ENCODE peak calls at places on chromosomes 7 and 10, in eight cellular contexts. H is cardiac fibroblast, F is dorsolateral prefrontal cortex, K is adrenal gland, M is progenitor cell of endocrine pancreas, O is AG04449, V is testis, X is GM12878. I is an unnamed sample.
A peak's percentile ranks its signal among the peaks of the same experiment; 100 is the strongest.

GRCh38 chr7:46490406-46490805 is 569.3 kb upstream of the IGFBP3 start:
- DNase-seq in H (no peak), F (no peak), K (no peak), M (no peak), O (no peak), V (no peak), X (no peak), I (no peak)

GRCh38 chr10:129963831-129964501 is at the start of gene EBF3:
- DNase-seq in H (peak; percentile 94), F (no peak), K (peak; percentile 47), M (peak; percentile 51), O (no peak), V (peak; percentile 70), X (no peak), I (peak; percentile 53)

GRCh38 chr10:47253651-47254375 is 46.2 kb upstream of the GDF10 start:
- DNase-seq in H (peak; percentile 19), F (peak; percentile 12), K (peak; percentile 46), M (no peak), O (no peak), V (no peak), X (no peak), I (no peak)

GRCh38 chr7:128153436-128153835 is 87.6 kb upstream of the LEP start:
- DNase-seq in H (no peak), F (no peak), K (no peak), M (no peak), O (no peak), V (no peak), X (no peak), I (no peak)

GRCh38 chr7:104938741-104939390 is 75.1 kb upstream of the KMT2E start:
- DNase-seq in H (no peak), F (no peak), K (no peak), M (no peak), O (no peak), V (no peak), X (no peak), I (no peak)

GRCh38 chr7:102426268-102427031 is 6.9 kb upstream of the ORAI2 start:
- DNase-seq in H (no peak), F (no peak), K (no peak), M (no peak), O (no peak), V (no peak), X (peak; percentile 89), I (peak; percentile 63)

GRCh38 chr10:80535671-80536360 is 1.9 kb upstream of the SH2D4B start:
- DNase-seq in H (peak; percentile 28), F (no peak), K (peak; percentile 88), M (peak; percentile 29), O (no peak), V (peak; percentile 72), X (no peak), I (peak; percentile 71)

GRCh38 chr7:29196191-29196590 is 1.6 kb downstream of the CHN2 start:
- DNase-seq in H (no peak), F (no peak), K (no peak), M (no peak), O (no peak), V (no peak), X (no peak), I (no peak)

GRCh38 chr10:79241990-79242619 is 105.2 kb upstream of the PPIF start:
- DNase-seq in H (peak; percentile 57), F (peak; percentile 43), K (peak; percentile 67), M (no peak), O (no peak), V (peak; percentile 55), X (no peak), I (peak; percentile 41)

GRCh38 chr7:40239755-40240303 is 105.0 kb downstream of the SUGCT start:
- DNase-seq in H (no peak), F (no peak), K (no peak), M (no peak), O (no peak), V (no peak), X (no peak), I (no peak)

GRCh38 chr7:138324905-138325304 is 135.2 kb upstream of the TRIM24 start:
- DNase-seq in H (no peak), F (no peak), K (no peak), M (no peak), O (no peak), V (no peak), X (no peak), I (no peak)

GRCh38 chr7:131325179-131325840 is 2.4 kb upstream of the MKLN1 start:
- DNase-seq in H (no peak), F (no peak), K (no peak), M (no peak), O (no peak), V (no peak), X (no peak), I (no peak)

GRCh38 chr10:103238506-103239252 is 7.0 kb upstream of the RPEL1 start:
- DNase-seq in H (peak; percentile 86), F (no peak), K (peak; percentile 15), M (no peak), O (no peak), V (peak; percentile 56), X (no peak), I (no peak)

GRCh38 chr10:68787813-68788212 is 39.5 kb upstream of the STOX1 start:
- DNase-seq in H (no peak), F (no peak), K (no peak), M (no peak), O (no peak), V (no peak), X (no peak), I (no peak)

GRCh38 chr10:68790476-68790875 is 36.9 kb upstream of the STOX1 start:
- DNase-seq in H (no peak), F (no peak), K (no peak), M (no peak), O (no peak), V (no peak), X (no peak), I (no peak)

GRCh38 chr10:68796609-68797008 is 30.7 kb upstream of the STOX1 start:
- DNase-seq in H (no peak), F (no peak), K (no peak), M (no peak), O (peak; percentile 16), V (no peak), X (no peak), I (no peak)

GRCh38 chr10:68795886-68796532 is 31.3 kb upstream of the STOX1 start:
- DNase-seq in H (no peak), F (no peak), K (no peak), M (no peak), O (no peak), V (no peak), X (no peak), I (no peak)

GRCh38 chr10:68792115-68792514 is 35.2 kb upstream of the STOX1 start:
- DNase-seq in H (peak; percentile 24), F (no peak), K (no peak), M (no peak), O (no peak), V (no peak), X (no peak), I (no peak)
- TF ChIP-seq CTCF in H (no peak), F (peak; percentile 9), K (no peak), M (peak; percentile 23), O (no peak), V (no peak), X (no peak), I (no peak)

DNA sequence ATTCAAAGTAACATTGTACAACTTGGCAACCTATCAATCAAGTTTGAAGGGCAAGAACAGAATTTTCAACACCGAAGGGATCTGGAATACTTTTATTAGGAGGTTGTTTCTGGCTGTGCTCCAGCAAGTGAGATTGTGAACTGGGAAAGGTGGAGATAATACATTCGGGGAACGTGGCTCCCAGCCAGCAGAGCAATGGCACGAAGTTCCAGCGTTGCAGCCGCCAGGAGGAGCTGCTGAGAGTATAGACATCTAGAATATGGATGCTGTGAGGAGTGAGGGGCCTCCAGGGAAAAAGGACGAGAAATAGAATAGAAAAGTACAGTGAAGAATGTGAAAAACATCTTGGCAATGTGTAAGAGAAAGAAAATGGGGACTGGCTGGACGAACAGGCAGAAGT is 69.5 kb downstream of the TCERG1L start:
- DNase-seq in H (no peak), F (peak; percentile 14), K (peak; percentile 41), M (peak; percentile 37), O (no peak), V (peak; percentile 67), X (no peak), I (no peak)
- TF ChIP-seq CTCF in H (no peak), F (no peak), K (no peak), M (peak; percentile 67), O (no peak), V (no peak), X (peak; percentile 13), I (no peak)

GRCh38 chr10:113561214-113561613 is 8.4 kb downstream of the HABP2 start:
- DNase-seq in H (no peak), F (no peak), K (no peak), M (no peak), O (no peak), V (no peak), X (no peak), I (no peak)

GRCh38 chr10:113557389-113558321 is 4.8 kb downstream of the HABP2 start:
- DNase-seq in H (peak; percentile 6), F (no peak), K (peak; percentile 56), M (no peak), O (no peak), V (no peak), X (no peak), I (no peak)

GRCh38 chr10:113555751-113556150 is 2.9 kb downstream of the HABP2 start:
- DNase-seq in H (no peak), F (no peak), K (no peak), M (no peak), O (no peak), V (no peak), X (no peak), I (no peak)

GRCh38 chr10:113560071-113560470 is 7.2 kb downstream of the HABP2 start:
- DNase-seq in H (no peak), F (no peak), K (no peak), M (no peak), O (no peak), V (no peak), X (no peak), I (no peak)

DNA sequence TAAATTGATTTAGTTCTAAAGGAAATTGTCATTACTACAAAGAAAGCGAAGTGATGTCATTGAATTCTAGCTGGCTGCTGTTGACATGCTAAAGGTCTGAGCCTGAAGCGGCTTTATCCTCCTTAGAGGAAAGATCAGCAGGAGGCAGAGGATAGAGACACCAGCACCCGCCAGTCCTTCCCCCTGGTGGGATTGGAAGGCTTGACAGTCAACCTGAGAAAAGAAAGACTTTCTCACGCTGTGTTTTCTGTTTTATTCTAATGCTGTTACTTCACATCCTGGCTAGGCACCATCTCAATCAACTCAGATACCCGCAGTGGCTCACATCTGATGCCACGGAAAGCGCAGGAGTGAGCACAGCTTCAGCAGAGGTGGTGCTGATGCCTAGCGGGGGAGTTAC is 5.5 kb downstream of the HABP2 start:
- DNase-seq in H (no peak), F (no peak), K (no peak), M (no peak), O (no peak), V (no peak), X (no peak), I (no peak)
- TF ChIP-seq CTCF in H (no peak), F (no peak), K (no peak), M (peak; percentile 8), O (no peak), V (no peak), X (no peak), I (no peak)

DNA sequence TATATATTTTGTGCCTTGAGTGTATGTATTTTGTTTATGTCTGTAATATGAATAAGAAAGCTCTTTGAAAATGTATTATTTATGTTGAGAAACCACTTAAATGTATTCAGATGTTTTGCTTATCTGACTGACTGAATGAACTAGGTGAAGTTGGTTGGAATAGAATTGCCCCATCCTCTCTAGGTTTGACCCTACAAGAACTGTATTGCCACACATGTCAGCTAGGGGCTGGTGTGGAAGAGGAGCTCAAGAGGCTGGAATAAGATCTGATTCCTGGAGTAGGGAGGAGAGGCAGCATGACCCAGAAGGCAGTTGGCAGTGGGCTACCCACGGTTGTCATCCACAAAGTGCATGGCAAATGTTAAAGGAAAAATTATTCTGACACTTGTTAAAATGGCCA is 9.1 kb downstream of the SSMEM1 start:
- DNase-seq in H (no peak), F (no peak), K (no peak), M (no peak), O (no peak), V (no peak), X (no peak), I (no peak)
- TF ChIP-seq CTCF in H (no peak), F (no peak), K (no peak), M (no peak), O (no peak), V (no peak), X (no peak), I (no peak)

I was measured in natural killer cell.